ENCODE peak calls at places on chromosomes 5 and 9, in six cellular contexts. One of them, this sample, is unnamed.

GRCh38 chr5:51471642-51472041 is 88.4 kb downstream of the ISL1 start:
- DNase-seq in left lung: no peak
- DNase-seq in left ventricle myocardium inferior: no peak
- DNase-seq in bronchial epithelial cell: no peak
- DNase-seq in lower lobe of right lung: no peak
- DNase-seq in Peyer's patch: no peak
- DNase-seq in this sample: no peak

GRCh38 chr5:61304611-61305369 is 27.3 kb upstream of the ZSWIM6 start:
- DNase-seq in bronchial epithelial cell: peak
- DNase-seq in left ventricle myocardium inferior: peak
- DNase-seq in lower lobe of right lung: peak
- DNase-seq in left lung: peak
- DNase-seq in Peyer's patch: peak
- DNase-seq in this sample: peak

GRCh38 chr9:8456327-8456726 is 656.7 kb upstream of the DMAC1 start:
- DNase-seq in lower lobe of right lung: no peak
- DNase-seq in left ventricle myocardium inferior: no peak
- DNase-seq in bronchial epithelial cell: peak
- DNase-seq in Peyer's patch: no peak
- DNase-seq in left lung: no peak
- DNase-seq in this sample: no peak

GRCh38 chr5:4245511-4245910 is 649.9 kb downstream of the IRX1 start:
- DNase-seq in left ventricle myocardium inferior: no peak
- DNase-seq in Peyer's patch: no peak
- DNase-seq in left lung: no peak
- DNase-seq in bronchial epithelial cell: no peak
- DNase-seq in lower lobe of right lung: no peak
- DNase-seq in this sample: no peak

GRCh38 chr5:10192309-10192708 is 57.4 kb downstream of the ATPSCKMT start:
- DNase-seq in lower lobe of right lung: no peak
- DNase-seq in bronchial epithelial cell: no peak
- DNase-seq in left ventricle myocardium inferior: no peak
- DNase-seq in left lung: no peak
- DNase-seq in Peyer's patch: no peak
- DNase-seq in this sample: peak

GRCh38 chr9:6590772-6591384 is 54.7 kb downstream of the GLDC start:
- DNase-seq in lower lobe of right lung: no peak
- DNase-seq in left ventricle myocardium inferior: no peak
- DNase-seq in Peyer's patch: no peak
- DNase-seq in left lung: no peak
- DNase-seq in bronchial epithelial cell: peak
- DNase-seq in this sample: no peak

GRCh38 chr9:98712987-98713386 is 4.3 kb upstream of the GABBR2 start:
- DNase-seq in lower lobe of right lung: no peak
- DNase-seq in Peyer's patch: no peak
- DNase-seq in left lung: no peak
- DNase-seq in left ventricle myocardium inferior: no peak
- DNase-seq in bronchial epithelial cell: no peak
- DNase-seq in this sample: no peak

GRCh38 chr5:135219868-135220267 is 179.2 kb downstream of the MACROH2A1 start:
- DNase-seq in Peyer's patch: peak
- DNase-seq in lower lobe of right lung: no peak
- DNase-seq in left ventricle myocardium inferior: no peak
- DNase-seq in bronchial epithelial cell: no peak
- DNase-seq in left lung: no peak
- DNase-seq in this sample: no peak

GRCh38 chr9:26324787-26325186 is 567.8 kb downstream of the CAAP1 start:
- DNase-seq in lower lobe of right lung: no peak
- DNase-seq in bronchial epithelial cell: no peak
- DNase-seq in left ventricle myocardium inferior: no peak
- DNase-seq in Peyer's patch: no peak
- DNase-seq in left lung: no peak
- DNase-seq in this sample: no peak

GRCh38 chr9:128068656-128069221 is 707 bp downstream of the SLC25A25 start:
- DNase-seq in left lung: no peak
- DNase-seq in lower lobe of right lung: no peak
- DNase-seq in Peyer's patch: no peak
- DNase-seq in bronchial epithelial cell: no peak
- DNase-seq in left ventricle myocardium inferior: no peak
- DNase-seq in this sample: peak

GRCh38 chr9:38405841-38406240 is 13.3 kb downstream of the ALDH1B1 start:
- DNase-seq in Peyer's patch: no peak
- DNase-seq in bronchial epithelial cell: no peak
- DNase-seq in left lung: no peak
- DNase-seq in lower lobe of right lung: no peak
- DNase-seq in left ventricle myocardium inferior: no peak
- DNase-seq in this sample: no peak

GRCh38 chr5:150576449-150576949 is 64.0 kb upstream of the SYNPO start:
- DNase-seq in left lung: no peak
- DNase-seq in bronchial epithelial cell: no peak
- DNase-seq in Peyer's patch: no peak
- DNase-seq in lower lobe of right lung: no peak
- DNase-seq in left ventricle myocardium inferior: no peak
- DNase-seq in this sample: no peak

DNA sequence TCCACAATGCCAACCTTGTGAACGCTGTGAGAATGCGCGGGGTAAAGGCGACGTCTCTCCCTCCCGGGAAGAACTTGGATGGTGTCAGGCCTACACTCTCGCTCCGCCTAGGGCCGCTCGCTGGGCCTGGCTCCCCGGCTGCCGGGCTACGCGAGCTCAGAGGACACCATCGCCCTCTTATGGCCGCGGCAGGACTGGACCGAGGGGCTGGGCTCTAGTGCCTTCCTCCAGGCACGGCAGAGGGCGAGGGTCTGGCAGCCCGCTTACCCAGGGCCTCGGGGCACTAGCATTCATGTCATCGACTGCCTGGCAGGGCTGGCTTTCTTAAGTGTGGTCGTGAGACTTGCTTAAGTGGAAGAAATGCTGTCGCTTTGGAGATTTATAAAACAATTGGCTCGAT is 1.2 kb upstream of the EXOSC2 start:
- DNase-seq in bronchial epithelial cell: no peak
- DNase-seq in left ventricle myocardium inferior: no peak
- DNase-seq in Peyer's patch: no peak
- DNase-seq in lower lobe of right lung: no peak
- DNase-seq in left lung: no peak
- DNase-seq in this sample: peak
- TF ChIP-seq CTCF in bronchial epithelial cell: peak
- TF ChIP-seq CTCF in left ventricle myocardium inferior: peak
- TF ChIP-seq CTCF in Peyer's patch: no peak
- TF ChIP-seq CTCF in lower lobe of right lung: no peak
- TF ChIP-seq CTCF in left lung: no peak
- TF ChIP-seq CTCF in this sample: no peak

GRCh38 chr5:177363565-177363964 is 5.8 kb downstream of the RGS14 start:
- DNase-seq in bronchial epithelial cell: no peak
- DNase-seq in lower lobe of right lung: peak
- DNase-seq in left ventricle myocardium inferior: no peak
- DNase-seq in Peyer's patch: no peak
- DNase-seq in left lung: no peak
- DNase-seq in this sample: no peak
- H3K4me3 ChIP-seq in bronchial epithelial cell: peak
- H3K4me3 ChIP-seq in lower lobe of right lung: peak
- H3K4me3 ChIP-seq in left ventricle myocardium inferior: peak
- H3K4me3 ChIP-seq in Peyer's patch: peak
- H3K4me3 ChIP-seq in left lung: peak
- H3K4me3 ChIP-seq in this sample: peak

DNA sequence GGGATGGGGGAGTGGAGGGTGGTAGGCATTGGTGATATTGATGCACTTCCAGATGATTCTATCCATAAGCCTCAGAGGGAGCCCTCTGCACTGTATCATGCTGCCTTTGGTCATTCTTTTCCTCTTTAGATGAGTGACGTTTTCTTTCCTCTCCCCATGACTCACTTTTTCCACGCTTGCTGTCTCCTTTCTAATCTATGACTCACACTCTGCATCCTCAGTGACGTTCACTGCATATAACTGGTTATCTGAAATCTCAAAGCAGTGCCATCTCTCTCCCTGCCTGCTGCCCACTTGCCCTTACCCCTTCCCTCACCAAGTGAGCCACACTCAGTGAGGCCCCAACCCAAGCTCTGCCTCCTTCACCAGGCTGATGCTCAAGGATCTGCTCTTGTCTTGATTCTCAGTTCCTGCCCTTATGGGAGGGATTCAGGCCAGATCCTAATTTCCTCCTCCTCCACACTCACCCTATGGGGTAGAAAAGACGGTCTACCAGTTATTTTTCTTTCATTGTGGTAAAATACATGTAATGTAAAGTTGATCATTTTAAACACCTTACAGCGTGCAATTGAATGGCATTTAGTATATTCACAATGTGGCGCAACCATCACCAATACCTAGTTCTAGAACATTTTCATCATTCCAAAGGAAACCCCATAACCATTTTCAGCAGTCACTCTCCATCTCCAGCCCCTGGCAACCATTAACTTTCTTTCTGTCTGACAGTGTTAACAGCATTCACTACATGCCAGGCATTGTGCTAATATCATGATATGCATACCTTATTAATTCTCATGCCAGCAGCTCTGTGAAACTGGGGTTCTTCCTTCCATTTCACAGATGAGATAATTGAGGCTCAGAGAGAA is 31.8 kb downstream of the PTGS1 start:
- DNase-seq in Peyer's patch: no peak
- DNase-seq in left ventricle myocardium inferior: no peak
- DNase-seq in lower lobe of right lung: no peak
- DNase-seq in left lung: no peak
- DNase-seq in bronchial epithelial cell: peak
- DNase-seq in this sample: peak
- TF ChIP-seq CTCF in Peyer's patch: no peak
- TF ChIP-seq CTCF in left ventricle myocardium inferior: no peak
- TF ChIP-seq CTCF in lower lobe of right lung: no peak
- TF ChIP-seq CTCF in left lung: no peak
- TF ChIP-seq CTCF in bronchial epithelial cell: no peak
- TF ChIP-seq CTCF in this sample: no peak

GRCh38 chr5:115661156-115661555 is 35.3 kb upstream of the TMED7 start:
- DNase-seq in left lung: no peak
- DNase-seq in Peyer's patch: no peak
- DNase-seq in left ventricle myocardium inferior: no peak
- DNase-seq in lower lobe of right lung: no peak
- DNase-seq in bronchial epithelial cell: no peak
- DNase-seq in this sample: no peak

GRCh38 chr5:115656404-115656803 is 30.6 kb upstream of the TMED7 start:
- DNase-seq in left ventricle myocardium inferior: no peak
- DNase-seq in lower lobe of right lung: no peak
- DNase-seq in Peyer's patch: no peak
- DNase-seq in bronchial epithelial cell: no peak
- DNase-seq in left lung: no peak
- DNase-seq in this sample: no peak

GRCh38 chr5:115657125-115657882 is 31.5 kb upstream of the TMED7 start:
- DNase-seq in left ventricle myocardium inferior: no peak
- DNase-seq in lower lobe of right lung: no peak
- DNase-seq in Peyer's patch: no peak
- DNase-seq in bronchial epithelial cell: no peak
- DNase-seq in left lung: no peak
- DNase-seq in this sample: no peak

GRCh38 chr5:115655994-115656393 is 30.2 kb upstream of the TMED7 start:
- DNase-seq in lower lobe of right lung: no peak
- DNase-seq in Peyer's patch: no peak
- DNase-seq in left lung: no peak
- DNase-seq in bronchial epithelial cell: no peak
- DNase-seq in left ventricle myocardium inferior: no peak
- DNase-seq in this sample: no peak

GRCh38 chr5:115657883-115658233 is 32.0 kb upstream of the TMED7 start:
- DNase-seq in left lung: no peak
- DNase-seq in lower lobe of right lung: no peak
- DNase-seq in left ventricle myocardium inferior: no peak
- DNase-seq in bronchial epithelial cell: peak
- DNase-seq in Peyer's patch: no peak
- DNase-seq in this sample: peak
- H3K4me3 ChIP-seq in left lung: no peak
- H3K4me3 ChIP-seq in lower lobe of right lung: no peak
- H3K4me3 ChIP-seq in left ventricle myocardium inferior: no peak
- H3K4me3 ChIP-seq in bronchial epithelial cell: no peak
- H3K4me3 ChIP-seq in Peyer's patch: no peak
- H3K4me3 ChIP-seq in this sample: no peak